ENCODE peak calls at places on chromosomes 11 and 22, in ten cellular contexts. C is right atrium auricular region, U is AG09309, Z is epithelial cell of esophagus, K is cardiac fibroblast, L is suprapubic skin, R is left ventricle myocardium inferior, I is kidney epithelial cell, M is astrocyte of the spinal cord, D is IMR-90. J is an unnamed sample.

GRCh38 chr11:72223615-72224586 is 666 bp upstream of the INPPL1 start:
- DNase-seq in C (peak; percentile 61), U (no peak), Z (no peak), K (peak; percentile 76), L (peak; percentile 87), R (peak; percentile 83), I (no peak), M (peak; percentile 77), D (peak; percentile 56), J (peak; percentile 76)

GRCh38 chr22:20027966-20028854 is 7.3 kb downstream of the TANGO2 start:
- DNase-seq in C (no peak), U (no peak), Z (peak; percentile 38), K (peak; percentile 31), L (no peak), R (no peak), I (no peak), M (no peak), D (no peak), J (peak; percentile 49)

GRCh38 chr11:61274084-61274483 is 21.0 kb downstream of the VWCE start:
- DNase-seq in C (no peak), U (no peak), Z (no peak), K (no peak), L (no peak), R (no peak), I (no peak), M (no peak), D (no peak), J (no peak)

GRCh38 chr11:67119577-67120391 is 721 bp downstream of the KDM2A start:
- DNase-seq in C (no peak), U (no peak), Z (peak; percentile 23), K (peak; percentile 14), L (peak; percentile 78), R (no peak), I (no peak), M (no peak), D (no peak), J (no peak)

GRCh38 chr11:96095884-96096301 is 172.0 kb upstream of the MTMR2 start:
- DNase-seq in C (no peak), U (no peak), Z (peak; percentile 89), K (no peak), L (no peak), R (no peak), I (no peak), M (no peak), D (no peak), J (no peak)

GRCh38 chr11:68008381-68009337 is 1.5 kb upstream of the ALDH3B1 start:
- DNase-seq in C (no peak), U (no peak), Z (peak; percentile 43), K (no peak), L (peak; percentile 76), R (no peak), I (no peak), M (no peak), D (no peak), J (no peak)

GRCh38 chr11:72673943-72674828 is at the start of gene PDE2A:
- DNase-seq in C (no peak), U (no peak), Z (no peak), K (no peak), L (no peak), R (no peak), I (no peak), M (no peak), D (no peak), J (no peak)

GRCh38 chr22:20241579-20242392 is 26.3 kb downstream of the RTN4R start:
- DNase-seq in C (no peak), U (no peak), Z (peak; percentile 32), K (no peak), L (no peak), R (no peak), I (no peak), M (no peak), D (no peak), J (no peak)

GRCh38 chr11:73875840-73876239 is 806 bp downstream of the COA4 start:
- DNase-seq in C (no peak), U (no peak), Z (no peak), K (no peak), L (no peak), R (no peak), I (no peak), M (no peak), D (no peak), J (no peak)

GRCh38 chr11:131511794-131512193 is 141.4 kb downstream of the NTM start:
- DNase-seq in C (no peak), U (no peak), Z (peak; percentile 22), K (peak; percentile 12), L (no peak), R (no peak), I (no peak), M (no peak), D (no peak), J (peak; percentile 9)

GRCh38 chr11:76209671-76209955 is 3.3 kb upstream of the WNT11 start:
- DNase-seq in C (no peak), U (no peak), Z (no peak), K (no peak), L (no peak), R (no peak), I (no peak), M (no peak), D (no peak), J (no peak)

GRCh38 chr22:27112273-27112672 is 454.9 kb downstream of the MIAT start:
- DNase-seq in C (no peak), U (no peak), Z (no peak), K (no peak), L (no peak), R (no peak), I (no peak), M (no peak), D (no peak), J (no peak)

GRCh38 chr22:28955817-28956216 is 72.4 kb downstream of the ZNRF3 start:
- DNase-seq in C (no peak), U (no peak), Z (no peak), K (no peak), L (no peak), R (no peak), I (no peak), M (no peak), D (no peak), J (no peak)

GRCh38 chr11:48108231-48109045 is 108.2 kb upstream of the OR4B1 start:
- DNase-seq in C (no peak), U (no peak), Z (no peak), K (no peak), L (no peak), R (no peak), I (no peak), M (no peak), D (no peak), J (no peak)

GRCh38 chr11:68216171-68216938 is 3.3 kb upstream of the KMT5B start:
- DNase-seq in C (no peak), U (no peak), Z (peak; percentile 37), K (no peak), L (peak; percentile 74), R (peak; percentile 43), I (no peak), M (no peak), D (no peak), J (no peak)

GRCh38 chr22:37930270-37930951 is 23.0 kb downstream of the C22orf23 start:
- DNase-seq in C (no peak), U (no peak), Z (no peak), K (peak; percentile 38), L (no peak), R (no peak), I (no peak), M (no peak), D (peak; percentile 14), J (peak; percentile 62)

GRCh38 chr11:47333526-47333845 is 19.0 kb downstream of the MYBPC3 start:
- DNase-seq in C (no peak), U (no peak), Z (no peak), K (no peak), L (no peak), R (no peak), I (no peak), M (no peak), D (no peak), J (no peak)

DNA sequence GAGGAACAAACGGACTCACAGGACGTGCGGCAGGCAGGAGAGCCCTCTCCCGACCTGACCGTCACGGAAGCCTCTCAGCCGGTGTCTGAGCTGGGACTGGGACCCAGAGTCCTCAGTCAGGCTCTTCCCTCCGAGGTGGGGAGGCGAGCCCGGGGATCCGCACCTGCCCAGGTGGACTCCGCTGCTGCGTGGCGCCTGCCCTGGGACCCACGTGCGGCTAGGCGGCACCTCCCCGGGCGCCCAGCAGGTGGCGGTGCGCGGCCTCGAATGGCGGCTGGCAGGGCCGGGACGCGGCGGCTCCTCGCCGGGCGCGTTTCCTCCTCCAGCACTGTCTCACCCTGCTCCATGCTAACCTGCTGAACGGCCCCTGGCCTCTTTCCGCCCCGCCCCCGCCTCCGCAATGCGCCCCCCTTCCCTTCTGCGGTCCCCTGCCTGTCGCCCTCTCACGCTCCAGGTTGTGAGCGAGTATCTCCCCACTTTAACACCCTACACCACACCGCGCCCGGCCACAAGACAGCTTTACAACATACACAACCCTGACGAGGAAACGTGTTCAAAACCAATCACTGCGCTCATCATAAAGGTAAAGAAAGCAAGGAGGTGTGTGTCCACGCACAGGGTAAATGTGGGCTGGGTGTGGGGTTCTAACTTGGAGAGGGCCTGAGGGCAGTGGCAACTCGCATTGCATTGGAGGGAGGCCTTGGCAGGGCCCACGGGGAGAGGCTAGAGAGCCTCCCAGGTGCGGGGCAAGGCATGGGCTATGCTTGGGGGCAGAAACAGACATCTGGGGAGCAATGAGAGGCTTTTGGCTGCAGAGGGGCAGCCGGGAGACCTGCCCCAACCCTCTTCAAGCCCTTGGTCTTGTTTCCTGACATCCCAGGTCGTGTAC is 25.9 kb upstream of the ATXN10 start:
- DNase-seq in C (peak; percentile 63), U (no peak), Z (peak; percentile 69), K (peak; percentile 62), L (no peak), R (peak; percentile 70), I (no peak), M (peak; percentile 41), D (peak; percentile 35), J (peak; percentile 61)
- H3K4me3 ChIP-seq in C (no peak overlapping the region), U (peak overlapping the region; percentile 26), Z (peak overlapping the region; percentile 7), K (no peak overlapping the region), L (no peak overlapping the region), R (no peak overlapping the region), I (peak overlapping the region; percentile 3), M (no peak overlapping the region), D (no peak overlapping the region), J (peak overlapping the region; percentile 32)

GRCh38 chr11:43579171-43579918 is 101.2 kb upstream of the HSD17B12 start:
- DNase-seq in C (no peak), U (no peak), Z (peak; percentile 59), K (peak; percentile 21), L (no peak), R (no peak), I (no peak), M (peak; percentile 32), D (peak; percentile 42), J (no peak)
- TF ChIP-seq CTCF in C (no peak), U (peak; percentile 43), Z (peak; percentile 43), K (peak; percentile 63), L (no peak), R (peak; percentile 49), I (peak; percentile 50), M (peak; percentile 47), D (peak; percentile 33), J (peak; percentile 45)

GRCh38 chr22:49849161-49850020 is 4.3 kb upstream of the ZBED4 start:
- DNase-seq in C (no peak), U (no peak), Z (no peak), K (no peak), L (no peak), R (no peak), I (no peak), M (no peak), D (no peak), J (no peak)
- H3K4me3 ChIP-seq in C (peak overlapping the region; percentile 27), U (peak overlapping the region; percentile 8), Z (no peak overlapping the region), K (no peak overlapping the region), L (peak overlapping the region; percentile 49), R (peak overlapping the region; percentile 68), I (peak overlapping the region; percentile 12), M (no peak overlapping the region), D (peak overlapping the region; percentile 14), J (peak overlapping the region; percentile 14)

GRCh38 chr11:122910775-122911174 is 28.2 kb downstream of the JHY start:
- DNase-seq in C (no peak), U (peak; percentile 27), Z (peak; percentile 57), K (peak; percentile 53), L (no peak), R (no peak), I (no peak), M (peak; percentile 20), D (peak; percentile 38), J (peak; percentile 66)
- TF ChIP-seq CTCF in C (no peak), U (peak; percentile 55), Z (peak; percentile 51), K (peak; percentile 25), L (no peak), R (peak; percentile 49), I (peak; percentile 17), M (peak; percentile 30), D (peak; percentile 48), J (peak; percentile 50)

J was measured in choroid plexus epithelial cell.